ENCODE peak calls at places on chromosomes 4 and X, in four cellular contexts. One of them, this sample, is unnamed.

GRCh38 chr4:143294310-143294709 is 42.4 kb upstream of the GAB1 start:
- DNase-seq in hepatocyte: peak
- DNase-seq in tibial nerve: peak
- DNase-seq in substantia nigra: no peak
- DNase-seq in this sample: peak

GRCh38 chrX:71958281-71958675 is 47.6 kb downstream of the NHSL2 start:
- DNase-seq in substantia nigra: no peak
- DNase-seq in tibial nerve: no peak
- DNase-seq in hepatocyte: no peak
- DNase-seq in this sample: no peak

GRCh38 chrX:123731987-123732678 is 719 bp downstream of the THOC2 start:
- DNase-seq in tibial nerve: no peak
- DNase-seq in substantia nigra: no peak
- DNase-seq in hepatocyte: peak
- DNase-seq in this sample: peak

GRCh38 chr4:147160908-147161513 is 215.3 kb upstream of the TTC29 start:
- DNase-seq in substantia nigra: no peak
- DNase-seq in tibial nerve: peak
- DNase-seq in hepatocyte: peak
- DNase-seq in this sample: peak

GRCh38 chr4:139957986-139958737 is 195.8 kb downstream of the MAML3 start:
- DNase-seq in hepatocyte: no peak
- DNase-seq in substantia nigra: no peak
- DNase-seq in tibial nerve: no peak
- DNase-seq in this sample: no peak

GRCh38 chr4:744212-744841 is 38.7 kb downstream of the PCGF3 start:
- DNase-seq in substantia nigra: no peak
- DNase-seq in hepatocyte: no peak
- DNase-seq in tibial nerve: no peak
- DNase-seq in this sample: no peak

GRCh38 chrX:68829594-68830485 is 1.0 kb downstream of the EFNB1 start:
- DNase-seq in tibial nerve: no peak
- DNase-seq in hepatocyte: peak
- DNase-seq in substantia nigra: no peak
- DNase-seq in this sample: no peak

GRCh38 chr4:122876456-122876855 is 45.9 kb downstream of the NUDT6 start:
- DNase-seq in substantia nigra: no peak
- DNase-seq in hepatocyte: no peak
- DNase-seq in tibial nerve: no peak
- DNase-seq in this sample: no peak

GRCh38 chrX:144265641-144266040 is 381.8 kb downstream of the UBE2NL start:
- DNase-seq in substantia nigra: no peak
- DNase-seq in hepatocyte: no peak
- DNase-seq in tibial nerve: no peak
- DNase-seq in this sample: no peak

GRCh38 chrX:17689971-17690409 is 47.3 kb upstream of the SCML1 start:
- DNase-seq in hepatocyte: peak
- DNase-seq in tibial nerve: peak
- DNase-seq in substantia nigra: no peak
- DNase-seq in this sample: peak

GRCh38 chr4:22356996-22357596 is 158.8 kb downstream of the ADGRA3 start:
- DNase-seq in tibial nerve: no peak
- DNase-seq in substantia nigra: no peak
- DNase-seq in hepatocyte: peak
- DNase-seq in this sample: peak

GRCh38 chr4:55183926-55184599 is 58.7 kb upstream of the KDR start:
- DNase-seq in substantia nigra: no peak
- DNase-seq in hepatocyte: peak
- DNase-seq in tibial nerve: peak
- DNase-seq in this sample: no peak

GRCh38 chrX:67544871-67545771 is 1.3 kb downstream of the AR start:
- DNase-seq in hepatocyte: peak
- DNase-seq in tibial nerve: no peak
- DNase-seq in substantia nigra: no peak
- DNase-seq in this sample: no peak

GRCh38 chr4:117784266-117784665 is 250.0 kb upstream of the NDST3 start:
- DNase-seq in hepatocyte: no peak
- DNase-seq in tibial nerve: no peak
- DNase-seq in substantia nigra: no peak
- DNase-seq in this sample: no peak